ENCODE peak calls at places on chromosomes 4 and X, in five cellular contexts. X is DND-41, A is SK-N-SH, L is GM23338, U is IMR-90. C is an unnamed sample.
A peak's percentile ranks its signal among the peaks of the same experiment; 100 is the strongest.

GRCh38 chr4:116016201-116016600 is 902.8 kb upstream of the NDST4 start:
- DNase-seq in X (peak; percentile 46), A (no peak), L (peak; percentile 12), U (peak; percentile 44), C (peak; percentile 18)

GRCh38 chr4:136931771-136932170 is 600.5 kb downstream of the PCDH18 start:
- DNase-seq in X (no peak), A (no peak), L (no peak), U (no peak), C (no peak)

GRCh38 chrX:71859637-71860036 is 51.0 kb upstream of the NHSL2 start:
- DNase-seq in X (peak; percentile 35), A (no peak), L (peak; percentile 71), U (peak; percentile 33), C (peak; percentile 34)

GRCh38 chr4:78939667-78940008 is 400 bp upstream of the PAQR3 start:
- DNase-seq in X (peak; percentile 29), A (peak; percentile 11), L (no peak), U (peak; percentile 12), C (no peak)

GRCh38 chrX:12372111-12372510 is 233.8 kb downstream of the FRMPD4 start:
- DNase-seq in X (no peak), A (no peak), L (peak; percentile 46), U (peak; percentile 68), C (peak; percentile 40)

GRCh38 chr4:103079621-103080020 is 3.1 kb upstream of the SLC9B2 start:
- DNase-seq in X (no peak), A (no peak), L (no peak), U (no peak), C (no peak)

GRCh38 chr4:25110653-25111329 is 49.5 kb downstream of the SEPSECS start:
- DNase-seq in X (no peak), A (no peak), L (no peak), U (no peak), C (no peak)

GRCh38 chr4:56130609-56131150 is 181.9 kb downstream of the CEP135 start:
- DNase-seq in X (no peak), A (no peak), L (no peak), U (no peak), C (no peak)

GRCh38 chrX:22952011-22952410 is 47.7 kb upstream of the DDX53 start:
- DNase-seq in X (no peak), A (peak; percentile 5), L (peak; percentile 8), U (peak; percentile 51), C (peak; percentile 56)

GRCh38 chr4:11250510-11250909 is 178.2 kb downstream of the HS3ST1 start:
- DNase-seq in X (no peak), A (no peak), L (no peak), U (no peak), C (no peak)

GRCh38 chrX:154401045-154401799 is 3.0 kb downstream of the RPL10 start:
- DNase-seq in X (peak; percentile 28), A (no peak), L (peak; percentile 46), U (peak; percentile 37), C (peak; percentile 41)

GRCh38 chr4:92488496-92488895 is 184.7 kb downstream of the GRID2 start:
- DNase-seq in X (no peak), A (no peak), L (peak; percentile 48), U (no peak), C (no peak)

GRCh38 chrX:106009145-106009544 is 29.4 kb downstream of the SERPINA7 start:
- DNase-seq in X (no peak), A (no peak), L (no peak), U (no peak), C (no peak)

GRCh38 chr4:24105183-24106039 is 215.6 kb upstream of the PPARGC1A start:
- DNase-seq in X (no peak), A (no peak), L (no peak), U (peak; percentile 99), C (peak; percentile 99)

GRCh38 chr4:109553130-109553529 is 6.9 kb upstream of the MCUB start:
- DNase-seq in X (no peak), A (no peak), L (no peak), U (no peak), C (no peak)

GRCh38 chrX:109774706-109775105 is 41.6 kb upstream of the ACSL4 start:
- DNase-seq in X (no peak), A (no peak), L (peak; percentile 8), U (peak; percentile 77), C (peak; percentile 73)

GRCh38 chrX:78527263-78527662 is 131.9 kb downstream of the RTL3 start:
- DNase-seq in X (no peak), A (no peak), L (no peak), U (peak; percentile 8), C (peak; percentile 58)

GRCh38 chr4:153931804-153932203 is 142.9 kb upstream of the SFRP2 start:
- DNase-seq in X (no peak), A (no peak), L (no peak), U (no peak), C (peak; percentile 31)

GRCh38 chrX:39309018-39309620 is 507.9 kb downstream of the MID1IP1 start:
- DNase-seq in X (peak; percentile 10), A (no peak), L (no peak), U (no peak), C (peak; percentile 0)

GRCh38 chr4:3407171-3407771 is 34.5 kb upstream of the HGFAC start:
- DNase-seq in X (no peak), A (no peak), L (no peak), U (no peak), C (no peak)

GRCh38 chr4:17667253-17667652 is 52.8 kb downstream of the MED28 start:
- DNase-seq in X (no peak), A (no peak), L (no peak), U (no peak), C (no peak)

GRCh38 chr4:3036131-3036952 is 38.0 kb downstream of the HTT-AS start:
- DNase-seq in X (no peak), A (no peak), L (no peak), U (no peak), C (no peak)

GRCh38 chrX:10190367-10190766 is 33.6 kb downstream of the CLCN4 start:
- DNase-seq in X (peak; percentile 15), A (peak; percentile 59), L (peak; percentile 50), U (peak; percentile 83), C (peak; percentile 73)

GRCh38 chrX:46837543-46838481 is 969 bp downstream of the RP2 start:
- DNase-seq in X (no peak), A (peak; percentile 5), L (no peak), U (peak; percentile 46), C (peak; percentile 42)

GRCh38 chr4:56505269-56506109 is at the start of gene ARL9:
- DNase-seq in X (no peak), A (peak; percentile 15), L (peak; percentile 87), U (peak; percentile 40), C (peak; percentile 63)

GRCh38 chrX:41963348-41963747 is 40.0 kb upstream of the CASK start:
- DNase-seq in X (no peak), A (no peak), L (no peak), U (no peak), C (no peak)

GRCh38 chr4:32226201-32226600 is 1506.0 kb downstream of the PCDH7 start:
- DNase-seq in X (no peak), A (no peak), L (no peak), U (peak; percentile 56), C (peak; percentile 54)

GRCh38 chr4:89788243-89789072 is 48.5 kb downstream of the SNCA start:
- DNase-seq in X (no peak), A (no peak), L (no peak), U (peak; percentile 5), C (peak; percentile 48)

DNA sequence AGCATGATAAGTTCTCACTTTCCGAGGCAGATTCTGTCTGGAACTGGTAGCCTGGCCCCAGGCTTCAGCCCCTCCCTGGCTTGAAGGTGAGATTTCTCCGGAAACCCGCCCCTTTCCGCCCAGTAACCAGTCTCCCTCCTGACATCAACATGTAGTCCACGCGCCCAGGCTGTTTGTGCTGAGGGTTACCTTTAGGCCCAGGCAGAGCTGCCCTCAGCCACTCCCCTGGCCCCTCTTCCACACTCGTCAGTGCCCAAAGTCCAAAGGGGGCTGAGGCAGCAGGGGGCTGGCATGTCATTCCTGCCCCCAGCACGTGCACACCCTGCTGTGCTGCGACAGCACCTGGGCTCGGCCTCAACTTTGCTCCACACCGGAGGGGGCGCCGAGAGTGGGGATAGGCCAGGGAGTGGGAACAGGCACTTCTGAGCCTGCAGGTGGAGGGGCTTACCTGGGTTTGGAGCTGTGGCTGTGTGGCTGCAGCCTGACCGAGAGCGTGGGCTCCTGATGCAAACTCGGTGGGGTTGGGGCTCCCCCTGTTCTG is 69.5 kb upstream of the ANK2 start:
- DNase-seq in X (no peak), A (no peak), L (no peak), U (no peak), C (no peak)
- H3K4me1 ChIP-seq in X (no peaks in the 10 kb centered on the region), A (peaks cover 8% of the 10 kb centered on the region), L (peaks cover 2% of the 10 kb centered on the region), U (no peaks in the 10 kb centered on the region), C (no peaks in the 10 kb centered on the region)

DNA sequence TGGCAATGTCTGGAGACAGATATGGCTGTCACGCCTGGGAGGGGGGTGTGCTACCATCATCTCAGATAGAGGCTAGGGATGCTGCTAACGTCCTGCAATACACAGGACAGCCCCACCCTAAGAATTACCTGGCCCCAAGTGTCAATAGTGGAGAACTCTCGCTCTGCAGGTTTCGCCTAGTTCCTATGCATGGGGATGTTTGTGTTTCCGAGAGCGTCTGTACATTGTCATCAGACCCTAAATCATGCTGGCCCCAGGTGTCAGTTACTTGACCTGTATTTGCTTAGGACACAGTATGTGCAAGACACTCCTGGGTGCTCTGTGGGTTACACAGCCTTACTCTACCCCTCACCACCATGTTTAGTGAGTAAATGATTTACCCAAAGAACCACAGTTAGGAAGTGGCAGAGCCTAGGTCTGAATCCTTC is 90.8 kb downstream of the AFF1 start:
- DNase-seq in X (no peak), A (no peak), L (no peak), U (no peak), C (no peak)
- H4K20me1 ChIP-seq in X (peaks cover 72% of the 10 kb centered on the region), A (no peaks in the 10 kb centered on the region), L (peaks cover 15% of the 10 kb centered on the region), U (peaks cover 23% of the 10 kb centered on the region), C (no peaks in the 10 kb centered on the region)

DNA sequence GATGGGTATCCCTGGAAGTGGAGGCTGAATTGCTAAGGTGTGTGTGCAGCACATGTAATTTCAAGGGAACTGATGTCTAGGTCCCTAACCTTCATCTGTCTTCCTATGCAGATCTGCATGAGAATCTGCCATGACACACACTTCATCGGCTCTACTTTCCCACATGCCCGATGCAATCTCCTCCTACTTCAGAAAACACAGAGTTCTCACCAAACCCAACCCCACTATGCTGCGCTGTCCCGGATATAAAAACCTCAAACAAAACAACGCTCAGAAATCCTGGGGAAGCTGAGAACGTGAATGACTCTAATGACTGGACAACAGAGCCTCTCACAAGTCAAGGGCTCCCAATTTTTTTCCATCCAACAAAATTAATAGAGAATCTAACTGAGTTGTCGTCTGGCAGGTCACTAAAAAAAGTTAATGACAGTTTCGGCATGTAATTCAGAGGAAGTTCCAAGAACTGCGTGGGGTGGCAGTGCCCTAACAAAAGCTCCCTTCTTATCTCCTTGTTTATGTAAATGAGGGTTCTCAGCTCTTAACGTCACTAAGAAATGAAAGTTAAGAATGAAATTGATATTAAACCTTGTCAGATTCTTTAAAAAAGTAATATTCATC is 39.0 kb downstream of the STX18 start:
- DNase-seq in X (peak; percentile 66), A (no peak), L (no peak), U (peak; percentile 79), C (peak; percentile 61)
- H3K4me3 ChIP-seq in X (peak overlapping the region; percentile 56), A (no peak overlapping the region), L (no peak overlapping the region), U (no peak overlapping the region), C (no peak overlapping the region)

GRCh38 chr4:85496146-85496849 is 21.3 kb downstream of the ARHGAP24 start:
- DNase-seq in X (no peak), A (no peak), L (no peak), U (no peak), C (no peak)

GRCh38 chr4:85496933-85497332 is 22.0 kb downstream of the ARHGAP24 start:
- DNase-seq in X (no peak), A (no peak), L (no peak), U (peak; percentile 39), C (peak; percentile 83)

GRCh38 chr4:85498068-85498733 is 23.3 kb downstream of the ARHGAP24 start:
- DNase-seq in X (no peak), A (no peak), L (no peak), U (peak; percentile 28), C (peak; percentile 77)

GRCh38 chr4:85500110-85500867 is 25.3 kb downstream of the ARHGAP24 start:
- DNase-seq in X (no peak), A (no peak), L (no peak), U (no peak), C (peak; percentile 82)

GRCh38 chr4:85499573-85499972 is 24.6 kb downstream of the ARHGAP24 start:
- DNase-seq in X (no peak), A (no peak), L (no peak), U (no peak), C (no peak)
- H3K4me1 ChIP-seq in X (no peaks in the 10 kb centered on the region), A (no peaks in the 10 kb centered on the region), L (no peaks in the 10 kb centered on the region), U (peaks cover 2% of the 10 kb centered on the region), C (peaks cover 19% of the 10 kb centered on the region)

C was measured in fibroblast of lung.